ENCODE peak calls at places on chromosomes 1 and 21, in five cellular contexts. N is suprapubic skin, C is transverse colon, T is sigmoid colon, R is H1. J is an unnamed sample.

GRCh38 chr1:207335695-207336363 is 14.4 kb downstream of the CD55 start:
- DNase-seq in T (no peak), R (no peak), N (no peak), C (no peak), J (no peak)

GRCh38 chr1:65942476-65942875 is 149.8 kb downstream of the PDE4B start:
- DNase-seq in R (no peak), N (no peak), C (no peak), T (no peak), J (no peak)

GRCh38 chr1:1169429-1170214 is 4.1 kb upstream of the TTLL10 start:
- DNase-seq in T (no peak), N (no peak), R (no peak), C (no peak), J (no peak)

GRCh38 chr1:21313886-21314796 is 23.9 kb upstream of the ECE1 start:
- DNase-seq in N (peak), R (no peak), C (no peak), T (peak), J (no peak)

GRCh38 chr1:186722711-186723309 is 42.6 kb upstream of the PTGS2 start:
- DNase-seq in R (no peak), C (no peak), T (no peak), N (no peak), J (no peak)

GRCh38 chr1:158972841-158973240 is 36.9 kb upstream of the IFI16 start:
- DNase-seq in R (no peak), C (no peak), N (no peak), T (no peak), J (no peak)

GRCh38 chr1:15691434-15692032 is 7.4 kb downstream of the PLEKHM2 start:
- DNase-seq in T (no peak), N (no peak), C (no peak), R (no peak), J (no peak)

GRCh38 chr1:210330279-210330866 is 1.7 kb downstream of the HHAT start:
- DNase-seq in T (no peak), C (no peak), R (no peak), N (no peak), J (no peak)

GRCh38 chr1:7608628-7609295 is 162.3 kb upstream of the VAMP3 start:
- DNase-seq in R (peak), N (no peak), T (peak), C (no peak), J (no peak)

GRCh38 chr21:42039470-42039901 is 29.3 kb upstream of the ZBTB21 start:
- DNase-seq in R (no peak), N (no peak), C (no peak), T (peak), J (no peak)

GRCh38 chr1:156963621-156964020 is 43.2 kb downstream of the LRRC71 start:
- DNase-seq in T (no peak), N (no peak), C (no peak), R (no peak), J (no peak)

GRCh38 chr1:33825506-33825905 is 38.4 kb upstream of the HMGB4 start:
- DNase-seq in N (no peak), R (no peak), C (no peak), T (no peak), J (no peak)

GRCh38 chr1:81733465-81733864 is 67.3 kb upstream of the ADGRL2 start:
- DNase-seq in R (peak), T (no peak), N (no peak), C (no peak), J (no peak)

GRCh38 chr1:167904641-167905040 is 9.3 kb downstream of the ADCY10 start:
- DNase-seq in R (no peak), N (no peak), T (no peak), C (no peak), J (no peak)

GRCh38 chr1:231934797-231935196 is 308.2 kb downstream of the DISC1 start:
- DNase-seq in R (no peak), T (no peak), C (no peak), N (no peak), J (no peak)

GRCh38 chr1:155196893-155197638 is 10.6 kb downstream of the THBS3 start:
- DNase-seq in R (no peak), N (no peak), T (peak), C (no peak), J (no peak)

GRCh38 chr1:168317309-168317708 is 36.6 kb downstream of the TBX19 start:
- DNase-seq in T (no peak), R (no peak), N (no peak), C (no peak), J (no peak)

GRCh38 chr1:231310391-231310934 is 27.2 kb downstream of the EXOC8 start:
- DNase-seq in C (no peak), R (no peak), T (no peak), N (peak), J (no peak)

GRCh38 chr1:226064168-226064815 is 1.8 kb downstream of the H3-3A start:
- DNase-seq in N (no peak), C (no peak), R (no peak), T (no peak), J (peak)

GRCh38 chr1:208054485-208054884 is 143.6 kb upstream of the CD34 start:
- DNase-seq in T (no peak), C (no peak), R (no peak), N (no peak), J (no peak)

GRCh38 chr1:116923421-116923820 is 13.7 kb downstream of the PTGFRN start:
- DNase-seq in R (no peak), C (no peak), N (no peak), T (no peak), J (no peak)

GRCh38 chr1:50427086-50427817 is 4.0 kb upstream of the DMRTA2 start:
- DNase-seq in R (no peak), C (no peak), N (no peak), T (no peak), J (no peak)

GRCh38 chr1:37561794-37562132 is 5.0 kb downstream of the DNALI1 start:
- DNase-seq in R (peak), C (no peak), N (no peak), T (no peak), J (no peak)

GRCh38 chr1:52603680-52604501 is 1.7 kb downstream of the GPX7 start:
- DNase-seq in T (no peak), C (no peak), R (no peak), N (no peak), J (no peak)

GRCh38 chr1:31872658-31873636 is 57.1 kb upstream of the SPOCD1 start:
- DNase-seq in T (no peak), R (no peak), C (no peak), N (no peak), J (no peak)

GRCh38 chr1:236751385-236751784 is 43.7 kb upstream of the MTR start:
- DNase-seq in N (no peak), R (no peak), T (no peak), C (no peak), J (no peak)

GRCh38 chr1:226403522-226404034 is 4.3 kb downstream of the PARP1 start:
- DNase-seq in N (no peak), R (no peak), C (no peak), T (no peak), J (no peak)

DNA sequence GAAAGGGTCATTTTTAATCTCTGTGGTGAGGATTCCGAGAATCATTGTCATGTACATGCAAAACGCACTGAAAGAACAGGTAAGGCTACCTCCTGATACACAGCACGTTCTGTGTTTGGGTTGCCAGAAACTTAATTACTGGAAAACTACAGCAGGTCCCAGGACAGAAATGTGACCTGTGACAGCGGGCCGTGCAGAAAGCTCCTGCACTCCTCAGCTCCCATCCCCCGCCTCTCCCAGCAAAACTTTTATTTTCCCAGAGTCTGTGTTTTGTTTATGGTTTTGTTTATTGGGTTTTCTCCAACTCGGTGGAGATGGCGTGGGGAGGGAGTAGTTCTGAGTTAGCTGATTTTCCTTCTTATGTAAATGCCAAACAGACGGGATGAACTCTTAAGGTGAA is 44.7 kb downstream of the SLC44A3 start:
- DNase-seq in R (no peak), T (no peak), N (no peak), C (no peak), J (no peak)
- TF ChIP-seq POLR2AphosphoS5 in R (no peak), T (no peak), N (no peak), C (no peak), J (no peak)

GRCh38 chr1:60118119-60118518 is 44.5 kb upstream of the C1orf87 start:
- DNase-seq in C (no peak), N (no peak), R (no peak), T (no peak), J (no peak)

GRCh38 chr1:60111118-60111517 is 37.5 kb upstream of the C1orf87 start:
- DNase-seq in T (no peak), N (no peak), R (no peak), C (no peak), J (no peak)

GRCh38 chr1:60114735-60115318 is 41.3 kb upstream of the C1orf87 start:
- DNase-seq in R (no peak), T (no peak), C (no peak), N (no peak), J (no peak)
- TF ChIP-seq EP300 in R (no peak), T (no peak), C (no peak), N (no peak), J (no peak)

GRCh38 chr1:22689505-22689904 is 21.1 kb upstream of the EPHB2 start:
- DNase-seq in T (peak), R (no peak), C (no peak), N (no peak), J (no peak)

GRCh38 chr1:22691354-22691753 is 19.3 kb upstream of the EPHB2 start:
- DNase-seq in N (no peak), C (no peak), R (no peak), T (no peak), J (no peak)

GRCh38 chr1:22699629-22700028 is 11.0 kb upstream of the EPHB2 start:
- DNase-seq in C (no peak), T (no peak), N (no peak), R (no peak), J (no peak)

GRCh38 chr1:22696610-22697009 is 14.0 kb upstream of the EPHB2 start:
- DNase-seq in R (no peak), T (no peak), N (no peak), C (no peak), J (no peak)

DNA sequence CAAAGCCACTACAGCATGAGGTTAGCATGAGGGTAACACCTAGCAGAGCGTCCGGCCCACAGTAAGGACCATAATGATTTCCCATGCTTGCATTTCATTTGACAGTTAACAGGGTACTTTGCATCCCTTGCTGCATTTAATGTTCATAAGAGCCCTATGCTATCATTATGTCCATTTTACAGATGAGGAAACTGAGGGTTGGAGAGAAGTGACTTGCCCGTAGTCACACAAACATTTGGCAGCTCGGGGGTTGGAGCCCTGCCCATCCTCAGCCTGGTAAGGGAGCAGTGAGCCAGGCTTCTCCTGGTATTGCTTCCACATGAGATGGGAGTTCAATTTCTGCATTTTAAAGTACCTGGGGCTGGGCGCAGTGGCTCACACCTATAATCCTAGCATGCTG is 16.5 kb upstream of the EPHB2 start:
- DNase-seq in R (no peak), C (no peak), N (no peak), T (no peak), J (no peak)
- H3K4me3 ChIP-seq in R (no peak), C (no peak), N (no peak), T (no peak), J (no peak)

DNA sequence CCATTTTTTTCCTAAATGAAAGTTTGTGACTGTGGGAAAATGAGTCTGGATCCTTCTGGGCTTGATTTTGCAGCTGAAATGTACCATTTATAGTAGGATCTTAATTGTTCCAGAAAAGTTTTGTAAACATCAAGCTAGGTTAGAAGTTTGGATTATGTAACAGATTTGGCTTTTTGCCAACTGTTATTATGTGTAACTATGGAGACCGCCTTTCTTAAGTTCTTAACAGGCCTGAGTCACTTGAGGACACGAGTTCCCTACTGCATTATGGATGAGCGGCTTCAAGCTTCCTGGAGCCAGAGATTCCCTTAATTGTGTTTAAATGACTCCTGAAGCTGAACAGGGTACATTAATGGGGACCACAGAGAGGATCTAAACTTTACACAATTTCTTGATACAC is 22.2 kb downstream of the SLC25A33 start:
- DNase-seq in R (no peak), C (peak), N (no peak), T (peak), J (no peak)
- TF ChIP-seq POLR2AphosphoS5 in R (no peak), C (peak), N (no peak), T (peak), J (peak)

GRCh38 chr1:9836632-9836960 is 12.8 kb upstream of the CLSTN1 start:
- DNase-seq in C (no peak), T (peak), N (no peak), R (no peak), J (no peak)

GRCh38 chr1:9833632-9834031 is 9.9 kb upstream of the CLSTN1 start:
- DNase-seq in R (no peak), N (no peak), T (peak), C (peak), J (no peak)

GRCh38 chr1:9838946-9839345 is 15.2 kb upstream of the CLSTN1 start:
- DNase-seq in C (no peak), T (peak), R (no peak), N (no peak), J (no peak)

GRCh38 chr1:9835404-9835757 is 11.6 kb upstream of the CLSTN1 start:
- DNase-seq in T (peak), C (peak), R (no peak), N (no peak), J (no peak)

GRCh38 chr1:9835758-9836631 is 12.2 kb upstream of the CLSTN1 start:
- DNase-seq in R (no peak), N (no peak), C (peak), T (peak), J (no peak)
- TF ChIP-seq EP300 in R (no peak), N (no peak), C (no peak), T (no peak), J (no peak)

GRCh38 chr1:192496369-192497056 is 79.1 kb upstream of the RGS1 start:
- DNase-seq in T (no peak), C (no peak), N (no peak), R (no peak), J (no peak)
- H3K4me3 ChIP-seq in T (no peak), C (no peak), N (no peak), R (no peak), J (no peak)

DNA sequence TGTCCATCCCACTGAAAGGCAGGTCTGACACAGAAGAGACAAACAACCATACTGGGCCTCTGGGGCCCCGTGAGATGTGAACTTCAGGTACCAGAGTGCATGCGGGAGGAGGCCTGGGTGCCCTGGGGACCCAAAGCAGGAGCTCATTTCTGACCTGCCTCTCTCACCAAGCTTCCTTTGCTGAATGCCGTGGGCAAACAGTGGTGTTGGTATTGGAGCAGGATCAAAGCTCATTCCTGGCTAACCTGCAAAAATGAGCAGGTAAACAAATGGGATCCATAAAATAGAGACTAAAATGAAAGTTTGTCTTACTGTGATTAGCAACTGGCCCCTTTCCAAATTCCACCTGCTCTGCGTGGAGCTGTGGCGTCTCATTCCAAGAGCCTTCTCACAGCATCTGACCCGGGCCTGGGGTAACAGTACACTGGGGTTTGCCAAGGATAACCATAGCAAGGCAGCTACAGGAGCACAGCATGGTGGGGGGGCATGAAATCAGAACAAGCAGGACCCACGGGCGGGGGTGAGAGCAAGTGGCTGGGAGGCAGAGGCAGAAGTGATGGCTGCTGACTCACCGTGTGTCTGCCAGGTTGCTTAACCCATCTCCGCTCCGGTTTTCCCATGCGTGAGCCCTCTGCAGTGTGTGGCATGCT is 103.6 kb downstream of the KIF26B start:
- DNase-seq in T (no peak), C (peak), R (no peak), N (no peak), J (peak)
- TF ChIP-seq POLR2AphosphoS5 in T (no peak), C (no peak), R (no peak), N (no peak), J (peak)

DNA sequence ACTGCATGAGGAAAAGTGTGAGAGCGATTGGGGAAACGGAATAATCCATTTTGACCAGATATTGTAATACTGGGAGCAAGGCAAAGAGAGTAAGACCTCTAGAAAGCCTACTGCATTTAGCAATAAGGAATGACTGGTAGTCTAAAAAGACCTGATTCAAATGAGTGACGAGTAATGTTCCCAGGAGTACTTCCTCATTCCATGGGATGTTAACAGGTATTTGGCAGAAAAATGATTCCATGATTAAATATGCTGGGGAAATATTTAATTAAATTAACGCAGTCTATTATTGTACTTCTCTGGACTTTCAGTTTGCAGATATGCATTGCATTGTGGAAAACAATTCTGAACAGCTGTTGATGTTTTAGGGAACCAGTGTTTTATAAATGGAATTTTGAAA is 105.5 kb downstream of the RPE65 start:
- DNase-seq in N (no peak), C (no peak), T (no peak), R (no peak), J (no peak)
- TF ChIP-seq EP300 in N (no peak), C (no peak), T (no peak), R (no peak), J (no peak)

DNA sequence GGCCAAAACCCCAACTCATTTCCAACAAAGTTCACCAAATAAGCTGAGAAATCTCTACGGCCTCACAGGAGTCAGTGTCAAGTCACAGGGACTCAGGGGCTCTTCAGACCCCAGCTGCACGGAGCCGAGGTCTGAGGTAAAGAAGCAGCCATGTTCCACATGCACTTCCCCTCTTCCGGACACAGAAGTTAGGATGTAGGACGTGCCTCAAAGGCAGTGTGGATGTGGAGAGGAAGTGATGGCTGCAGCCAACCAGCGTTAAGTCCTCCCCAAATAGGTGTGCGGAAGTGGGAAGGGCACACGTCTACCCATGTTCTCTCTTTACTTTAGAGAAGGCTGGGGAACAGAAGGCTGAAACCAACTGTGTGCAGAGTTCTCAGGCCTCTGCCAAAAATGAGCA is 14.6 kb upstream of the NCF2 start:
- DNase-seq in R (no peak), C (no peak), T (no peak), N (no peak), J (no peak)
- H3K4me3 ChIP-seq in R (no peak), C (no peak), T (no peak), N (no peak), J (no peak)

GRCh38 chr1:172917972-172918371 is 132.8 kb downstream of the TNFSF18 start:
- DNase-seq in R (no peak), C (no peak), N (no peak), T (no peak), J (no peak)
- TF ChIP-seq POLR2AphosphoS5 in R (no peak), C (no peak), N (no peak), T (no peak), J (no peak)